ENCODE peak calls at places on chromosomes 6 and 20, in four cellular contexts. D is HCT116, P is HepG2, F is K562. Z is an unnamed sample.

GRCh38 chr6:145214570-145214969 is 520.8 kb downstream of the EPM2A start:
- DNase-seq in D (peak), P (peak), F (peak), Z (peak)

GRCh38 chr20:62409935-62410741 is 3.1 kb upstream of the CABLES2 start:
- DNase-seq in D (no peak), P (peak), F (peak), Z (no peak)

GRCh38 chr20:37807901-37808751 is 94.8 kb upstream of the VSTM2L start:
- DNase-seq in D (no peak), P (no peak), F (no peak), Z (no peak)

GRCh38 chr6:146673069-146673468 is 74.3 kb downstream of the ADGB start:
- DNase-seq in D (no peak), P (no peak), F (no peak), Z (no peak)

GRCh38 chr6:10151144-10151915 is 263.5 kb downstream of the TFAP2A start:
- DNase-seq in D (no peak), P (no peak), F (no peak), Z (no peak)

GRCh38 chr6:83417880-83418663 is 12.8 kb downstream of the ME1 start:
- DNase-seq in D (peak), P (peak), F (peak), Z (peak)

GRCh38 chr6:131182991-131183425 is 47.7 kb downstream of the AKAP7 start:
- DNase-seq in D (no peak), P (peak), F (no peak), Z (no peak)

GRCh38 chr6:123802351-123802696 is 1.3 kb upstream of the NKAIN2 start:
- DNase-seq in D (no peak), P (no peak), F (no peak), Z (no peak)

GRCh38 chr6:62150048-62150663 is 135.9 kb downstream of the KHDRBS2 start:
- DNase-seq in D (peak), P (peak), F (peak), Z (peak)

GRCh38 chr6:1817033-1817761 is 207.5 kb downstream of the FOXC1 start:
- DNase-seq in D (no peak), P (no peak), F (no peak), Z (no peak)

GRCh38 chr6:24831771-24832718 is 33.3 kb upstream of the ARMH2 start:
- DNase-seq in D (no peak), P (no peak), F (no peak), Z (no peak)

GRCh38 chr20:19969507-19970255 is 47.5 kb upstream of the NAA20 start:
- DNase-seq in D (no peak), P (no peak), F (no peak), Z (no peak)
- TF ChIP-seq SIN3A in D (no peak), P (no peak), F (no peak), Z (no peak)

DNA sequence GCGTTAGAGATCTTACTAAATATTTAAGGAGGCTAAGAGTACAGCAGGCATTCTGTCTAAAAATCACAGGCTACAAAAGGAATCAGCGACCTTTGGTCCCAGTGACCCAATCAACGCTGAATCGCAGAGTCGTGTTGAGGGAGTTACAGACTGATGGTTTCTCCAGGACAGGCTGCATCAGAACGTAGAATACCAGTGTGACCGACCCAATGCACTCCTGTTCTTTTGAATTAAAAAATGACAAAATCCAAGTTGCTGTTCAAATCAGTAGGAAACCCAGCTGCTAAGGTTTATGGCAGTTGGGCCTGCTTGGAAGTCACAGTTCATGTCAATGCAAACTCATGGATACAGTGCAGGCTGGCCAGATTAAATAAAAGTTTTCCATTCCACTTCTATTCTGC is 155.8 kb upstream of the AFDN start:
- DNase-seq in D (no peak), P (peak), F (no peak), Z (no peak)
- TF ChIP-seq TCF7L2 in D (no peak), P (no peak), F (no peak), Z (no peak)

GRCh38 chr6:15457903-15458530 is 204.8 kb downstream of the DTNBP1 start:
- DNase-seq in D (no peak), P (no peak), F (no peak), Z (no peak)
- TF ChIP-seq SIN3A in D (no peak), P (no peak), F (no peak), Z (no peak)

DNA sequence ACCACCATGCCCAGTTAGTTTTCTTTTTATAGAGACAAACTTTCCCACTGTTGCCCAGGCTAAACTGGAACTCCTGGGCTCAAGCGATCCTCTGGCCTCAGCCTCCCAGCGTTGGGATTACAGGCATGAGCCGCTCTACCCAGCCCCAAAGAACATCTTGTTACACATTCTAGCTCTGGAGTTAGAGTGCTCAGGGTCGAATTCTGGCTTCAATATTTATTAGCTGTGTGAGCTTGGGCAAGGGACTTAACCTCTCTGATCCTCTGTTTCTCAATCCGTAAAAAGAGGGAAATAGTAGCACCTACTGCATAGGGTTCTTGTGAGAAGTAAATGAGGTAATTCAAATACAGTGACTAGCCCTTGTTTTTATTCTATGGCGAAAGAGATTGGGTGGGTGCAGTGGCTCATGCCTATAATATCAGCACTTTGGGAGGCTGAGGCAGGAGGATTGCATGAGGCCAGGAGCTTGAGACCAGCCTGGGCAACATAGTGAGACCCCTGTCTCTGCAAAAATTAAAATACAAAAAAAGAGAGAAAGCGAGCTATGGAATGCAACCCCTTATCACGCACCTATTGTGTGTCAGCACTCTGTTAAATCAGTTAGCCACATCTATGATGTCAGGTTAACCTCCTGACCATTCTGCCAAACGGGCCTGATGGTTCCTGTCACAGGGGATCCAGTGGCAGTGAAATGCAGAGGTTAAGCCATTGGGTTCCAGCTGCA is 19.7 kb downstream of the BCAS4 start:
- DNase-seq in D (no peak), P (no peak), F (no peak), Z (no peak)
- TF ChIP-seq TCF7L2 in D (no peak), P (no peak), F (no peak), Z (no peak)

DNA sequence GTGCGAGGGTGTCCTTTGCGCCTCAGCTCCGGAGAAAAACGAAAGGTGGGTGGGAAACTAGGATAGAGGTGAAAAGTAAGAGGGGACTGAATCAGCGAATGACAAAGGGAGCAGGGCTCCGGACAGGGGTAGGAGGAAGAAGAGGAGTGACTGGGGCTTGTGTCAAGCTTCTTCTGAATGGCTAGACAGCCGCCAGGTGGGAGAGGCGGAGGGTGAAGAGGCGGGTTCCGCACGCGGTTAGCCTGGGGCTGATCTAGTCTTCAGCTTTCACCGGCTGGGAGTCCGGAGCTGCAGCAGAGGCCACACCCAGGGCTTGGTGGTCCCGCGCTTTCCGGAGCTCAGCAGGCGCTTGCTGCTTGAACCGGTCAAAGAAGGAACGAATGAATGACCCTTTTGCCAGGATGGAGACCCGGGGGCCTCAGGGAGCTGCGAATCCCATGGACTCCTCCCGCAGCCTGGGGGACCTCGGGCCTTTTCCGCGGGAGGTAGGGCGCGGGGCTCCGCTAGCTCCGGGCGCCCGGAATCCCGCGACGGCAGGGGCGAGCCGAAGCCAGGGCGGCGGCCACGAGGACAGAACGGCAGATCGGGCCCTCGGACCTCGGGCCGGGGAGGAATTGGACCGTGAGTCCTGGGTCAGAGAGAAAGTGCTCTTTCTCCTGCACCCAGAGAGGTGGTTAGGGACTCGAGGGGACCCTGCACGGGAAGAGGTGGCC is at the start of gene C6orf141:
- DNase-seq in D (peak), P (no peak), F (no peak), Z (no peak)
- TF ChIP-seq SIN3A in D (no peak), P (no peak), F (no peak), Z (no peak)